ENCODE peak calls at places on chromosomes 2 and 18, in seven cellular contexts. One of them, this sample, is unnamed.

GRCh38 chr2:221817052-221817451 is 244.9 kb upstream of the EPHA4 start:
- DNase-seq in NCI-H2081 treated with DMSO at 0.1 percent for 48 hours: no peak
- DNase-seq in hippocampal formation: no peak
- DNase-seq in stimulated activated CD8-positive, alpha-beta memory T cell treated with anti-CD3 and anti-CD28 coated beads, Interleukin-2, amount 100 ng/mL, for 1 hour: no peak
- DNase-seq in T-helper 2 cell: no peak
- DNase-seq in gastrocnemius medialis: no peak
- DNase-seq in activated CD8-positive, alpha-beta memory T cell treated with anti-CD3 and anti-CD28 coated beads, Interleukin-2, amount 50 U/mL, for 4 hours: no peak
- DNase-seq in this sample: no peak

GRCh38 chr2:6828299-6828584 is 37.5 kb downstream of the CMPK2 start:
- DNase-seq in NCI-H2081 treated with DMSO at 0.1 percent for 48 hours: peak
- DNase-seq in hippocampal formation: peak
- DNase-seq in stimulated activated CD8-positive, alpha-beta memory T cell treated with anti-CD3 and anti-CD28 coated beads, Interleukin-2, amount 100 ng/mL, for 1 hour: no peak
- DNase-seq in T-helper 2 cell: peak
- DNase-seq in gastrocnemius medialis: no peak
- DNase-seq in activated CD8-positive, alpha-beta memory T cell treated with anti-CD3 and anti-CD28 coated beads, Interleukin-2, amount 50 U/mL, for 4 hours: no peak
- DNase-seq in this sample: no peak

GRCh38 chr2:74078467-74078866 is 69.2 kb downstream of the BOLA3 start:
- DNase-seq in NCI-H2081 treated with DMSO at 0.1 percent for 48 hours: no peak
- DNase-seq in hippocampal formation: no peak
- DNase-seq in stimulated activated CD8-positive, alpha-beta memory T cell treated with anti-CD3 and anti-CD28 coated beads, Interleukin-2, amount 100 ng/mL, for 1 hour: no peak
- DNase-seq in T-helper 2 cell: no peak
- DNase-seq in gastrocnemius medialis: no peak
- DNase-seq in activated CD8-positive, alpha-beta memory T cell treated with anti-CD3 and anti-CD28 coated beads, Interleukin-2, amount 50 U/mL, for 4 hours: no peak
- DNase-seq in this sample: no peak

GRCh38 chr2:160225722-160226121 is 25.6 kb upstream of the ITGB6 start:
- DNase-seq in NCI-H2081 treated with DMSO at 0.1 percent for 48 hours: no peak
- DNase-seq in hippocampal formation: no peak
- DNase-seq in stimulated activated CD8-positive, alpha-beta memory T cell treated with anti-CD3 and anti-CD28 coated beads, Interleukin-2, amount 100 ng/mL, for 1 hour: no peak
- DNase-seq in T-helper 2 cell: no peak
- DNase-seq in gastrocnemius medialis: no peak
- DNase-seq in activated CD8-positive, alpha-beta memory T cell treated with anti-CD3 and anti-CD28 coated beads, Interleukin-2, amount 50 U/mL, for 4 hours: no peak
- DNase-seq in this sample: no peak

GRCh38 chr2:136281281-136282117 is 163.6 kb upstream of the CXCR4 start:
- DNase-seq in NCI-H2081 treated with DMSO at 0.1 percent for 48 hours: no peak
- DNase-seq in hippocampal formation: no peak
- DNase-seq in stimulated activated CD8-positive, alpha-beta memory T cell treated with anti-CD3 and anti-CD28 coated beads, Interleukin-2, amount 100 ng/mL, for 1 hour: peak
- DNase-seq in T-helper 2 cell: peak
- DNase-seq in gastrocnemius medialis: no peak
- DNase-seq in activated CD8-positive, alpha-beta memory T cell treated with anti-CD3 and anti-CD28 coated beads, Interleukin-2, amount 50 U/mL, for 4 hours: peak
- DNase-seq in this sample: no peak

GRCh38 chr2:206853880-206854279 is 85.4 kb upstream of the CPO start:
- DNase-seq in NCI-H2081 treated with DMSO at 0.1 percent for 48 hours: no peak
- DNase-seq in hippocampal formation: no peak
- DNase-seq in stimulated activated CD8-positive, alpha-beta memory T cell treated with anti-CD3 and anti-CD28 coated beads, Interleukin-2, amount 100 ng/mL, for 1 hour: no peak
- DNase-seq in T-helper 2 cell: no peak
- DNase-seq in gastrocnemius medialis: no peak
- DNase-seq in activated CD8-positive, alpha-beta memory T cell treated with anti-CD3 and anti-CD28 coated beads, Interleukin-2, amount 50 U/mL, for 4 hours: no peak
- DNase-seq in this sample: no peak

GRCh38 chr2:237791977-237792727 is 6.4 kb upstream of the RBM44 start:
- DNase-seq in NCI-H2081 treated with DMSO at 0.1 percent for 48 hours: no peak
- DNase-seq in hippocampal formation: no peak
- DNase-seq in stimulated activated CD8-positive, alpha-beta memory T cell treated with anti-CD3 and anti-CD28 coated beads, Interleukin-2, amount 100 ng/mL, for 1 hour: no peak
- DNase-seq in T-helper 2 cell: no peak
- DNase-seq in gastrocnemius medialis: no peak
- DNase-seq in activated CD8-positive, alpha-beta memory T cell treated with anti-CD3 and anti-CD28 coated beads, Interleukin-2, amount 50 U/mL, for 4 hours: no peak
- DNase-seq in this sample: no peak

GRCh38 chr2:128558895-128559532 is 240.3 kb upstream of the HS6ST1 start:
- DNase-seq in NCI-H2081 treated with DMSO at 0.1 percent for 48 hours: no peak
- DNase-seq in hippocampal formation: no peak
- DNase-seq in stimulated activated CD8-positive, alpha-beta memory T cell treated with anti-CD3 and anti-CD28 coated beads, Interleukin-2, amount 100 ng/mL, for 1 hour: no peak
- DNase-seq in T-helper 2 cell: no peak
- DNase-seq in gastrocnemius medialis: no peak
- DNase-seq in activated CD8-positive, alpha-beta memory T cell treated with anti-CD3 and anti-CD28 coated beads, Interleukin-2, amount 50 U/mL, for 4 hours: no peak
- DNase-seq in this sample: no peak

GRCh38 chr2:134029478-134029877 is 224.4 kb upstream of the MGAT5 start:
- DNase-seq in NCI-H2081 treated with DMSO at 0.1 percent for 48 hours: no peak
- DNase-seq in hippocampal formation: no peak
- DNase-seq in stimulated activated CD8-positive, alpha-beta memory T cell treated with anti-CD3 and anti-CD28 coated beads, Interleukin-2, amount 100 ng/mL, for 1 hour: no peak
- DNase-seq in T-helper 2 cell: no peak
- DNase-seq in gastrocnemius medialis: no peak
- DNase-seq in activated CD8-positive, alpha-beta memory T cell treated with anti-CD3 and anti-CD28 coated beads, Interleukin-2, amount 50 U/mL, for 4 hours: no peak
- DNase-seq in this sample: no peak

GRCh38 chr18:44599409-44599808 is 81.3 kb upstream of the SETBP1 start:
- DNase-seq in NCI-H2081 treated with DMSO at 0.1 percent for 48 hours: no peak
- DNase-seq in hippocampal formation: peak
- DNase-seq in stimulated activated CD8-positive, alpha-beta memory T cell treated with anti-CD3 and anti-CD28 coated beads, Interleukin-2, amount 100 ng/mL, for 1 hour: no peak
- DNase-seq in T-helper 2 cell: no peak
- DNase-seq in gastrocnemius medialis: no peak
- DNase-seq in activated CD8-positive, alpha-beta memory T cell treated with anti-CD3 and anti-CD28 coated beads, Interleukin-2, amount 50 U/mL, for 4 hours: no peak
- DNase-seq in this sample: no peak

GRCh38 chr18:78889250-78889649 is 90.4 kb upstream of the SALL3 start:
- DNase-seq in NCI-H2081 treated with DMSO at 0.1 percent for 48 hours: no peak
- DNase-seq in hippocampal formation: no peak
- DNase-seq in stimulated activated CD8-positive, alpha-beta memory T cell treated with anti-CD3 and anti-CD28 coated beads, Interleukin-2, amount 100 ng/mL, for 1 hour: no peak
- DNase-seq in T-helper 2 cell: no peak
- DNase-seq in gastrocnemius medialis: no peak
- DNase-seq in activated CD8-positive, alpha-beta memory T cell treated with anti-CD3 and anti-CD28 coated beads, Interleukin-2, amount 50 U/mL, for 4 hours: no peak
- DNase-seq in this sample: no peak

GRCh38 chr2:168490015-168490874 is 34.2 kb downstream of the CERS6 start:
- DNase-seq in NCI-H2081 treated with DMSO at 0.1 percent for 48 hours: no peak
- DNase-seq in hippocampal formation: no peak
- DNase-seq in stimulated activated CD8-positive, alpha-beta memory T cell treated with anti-CD3 and anti-CD28 coated beads, Interleukin-2, amount 100 ng/mL, for 1 hour: no peak
- DNase-seq in T-helper 2 cell: peak
- DNase-seq in gastrocnemius medialis: peak
- DNase-seq in activated CD8-positive, alpha-beta memory T cell treated with anti-CD3 and anti-CD28 coated beads, Interleukin-2, amount 50 U/mL, for 4 hours: peak
- DNase-seq in this sample: no peak

GRCh38 chr2:85765081-85765731 is 11.4 kb downstream of the ATOH8 start:
- DNase-seq in NCI-H2081 treated with DMSO at 0.1 percent for 48 hours: no peak
- DNase-seq in hippocampal formation: no peak
- DNase-seq in stimulated activated CD8-positive, alpha-beta memory T cell treated with anti-CD3 and anti-CD28 coated beads, Interleukin-2, amount 100 ng/mL, for 1 hour: no peak
- DNase-seq in T-helper 2 cell: no peak
- DNase-seq in gastrocnemius medialis: no peak
- DNase-seq in activated CD8-positive, alpha-beta memory T cell treated with anti-CD3 and anti-CD28 coated beads, Interleukin-2, amount 50 U/mL, for 4 hours: no peak
- DNase-seq in this sample: no peak

GRCh38 chr18:52499646-52500045 is 159.6 kb downstream of the DCC start:
- DNase-seq in NCI-H2081 treated with DMSO at 0.1 percent for 48 hours: peak
- DNase-seq in hippocampal formation: no peak
- DNase-seq in stimulated activated CD8-positive, alpha-beta memory T cell treated with anti-CD3 and anti-CD28 coated beads, Interleukin-2, amount 100 ng/mL, for 1 hour: no peak
- DNase-seq in T-helper 2 cell: no peak
- DNase-seq in gastrocnemius medialis: no peak
- DNase-seq in activated CD8-positive, alpha-beta memory T cell treated with anti-CD3 and anti-CD28 coated beads, Interleukin-2, amount 50 U/mL, for 4 hours: no peak
- DNase-seq in this sample: peak

GRCh38 chr2:133959066-133959465 is 294.8 kb upstream of the MGAT5 start:
- DNase-seq in NCI-H2081 treated with DMSO at 0.1 percent for 48 hours: no peak
- DNase-seq in hippocampal formation: no peak
- DNase-seq in stimulated activated CD8-positive, alpha-beta memory T cell treated with anti-CD3 and anti-CD28 coated beads, Interleukin-2, amount 100 ng/mL, for 1 hour: no peak
- DNase-seq in T-helper 2 cell: peak
- DNase-seq in gastrocnemius medialis: no peak
- DNase-seq in activated CD8-positive, alpha-beta memory T cell treated with anti-CD3 and anti-CD28 coated beads, Interleukin-2, amount 50 U/mL, for 4 hours: no peak
- DNase-seq in this sample: no peak